ENCODE peak calls at places on chromosomes 2 and 18, in six cellular contexts. B, L, Z, G, R and S are unnamed samples.
A peak's percentile ranks its signal among the peaks of the same experiment; 100 is the strongest.

GRCh38 chr2:167318581-167318980 is 430.3 kb downstream of the XIRP2 start:
- DNase-seq in B (no peak), R (no peak), G (no peak), L (no peak), Z (no peak), S (no peak)

GRCh38 chr2:241895732-241896641 is 26.5 kb downstream of the RTP5 start:
- DNase-seq in L (peak; percentile 26), G (no peak), R (peak; percentile 50), Z (no peak), B (peak; percentile 28), S (no peak)

GRCh38 chr2:39065616-39066015 is 55.2 kb downstream of the SOS1 start:
- DNase-seq in R (no peak), G (no peak), L (no peak), Z (no peak), B (no peak), S (no peak)

GRCh38 chr2:150495993-150496627 is 8.6 kb upstream of the RND3 start:
- DNase-seq in R (no peak), G (no peak), B (no peak), L (peak; percentile 98), Z (no peak), S (no peak)

GRCh38 chr18:22314406-22314805 is 103.3 kb downstream of the CTAGE1 start:
- DNase-seq in G (no peak), R (no peak), B (no peak), Z (no peak), L (peak; percentile 97), S (no peak)

GRCh38 chr2:74562126-74562775 is 7.7 kb downstream of the DOK1 start:
- DNase-seq in R (no peak), Z (no peak), G (no peak), L (no peak), B (no peak), S (no peak)

GRCh38 chr2:99822487-99823218 is 319.7 kb downstream of the AFF3 start:
- DNase-seq in R (no peak), B (no peak), L (peak; percentile 63), G (no peak), Z (no peak), S (no peak)

GRCh38 chr2:219571311-219572236 is at the start of gene OBSL1:
- DNase-seq in B (no peak), G (no peak), R (peak; percentile 88), Z (no peak), L (peak; percentile 81), S (no peak)

GRCh38 chr18:3151379-3152264 is 68.1 kb downstream of the MYOM1 start:
- DNase-seq in R (no peak), G (no peak), L (peak; percentile 20), Z (no peak), B (peak; percentile 19), S (no peak)

GRCh38 chr2:112640467-112640799 is 5.3 kb upstream of the SLC20A1 start:
- DNase-seq in R (no peak), L (no peak), B (no peak), G (no peak), Z (no peak), S (no peak)

GRCh38 chr18:3799515-3799914 is 349.5 kb downstream of the TGIF1 start:
- DNase-seq in L (peak; percentile 25), B (no peak), G (no peak), R (no peak), Z (no peak), S (no peak)

GRCh38 chr2:136129601-136130000 is 11.7 kb upstream of the CXCR4 start:
- DNase-seq in Z (no peak), L (no peak), R (no peak), B (peak; percentile 86), G (peak; percentile 40), S (no peak)

GRCh38 chr2:140658766-140659165 is 1472.0 kb downstream of the LRP1B start:
- DNase-seq in Z (no peak), L (peak; percentile 6), G (no peak), B (no peak), R (no peak), S (no peak)

GRCh38 chr18:54671291-54671881 is 80.3 kb downstream of the DYNAP start:
- DNase-seq in Z (peak; percentile 24), B (no peak), L (peak; percentile 33), R (no peak), G (no peak), S (no peak)

GRCh38 chr2:20624156-20624883 is 26.6 kb downstream of the HS1BP3 start:
- DNase-seq in L (no peak), R (no peak), G (no peak), Z (no peak), B (no peak), S (no peak)

GRCh38 chr2:160157861-160158813 is 41.9 kb downstream of the ITGB6 start:
- DNase-seq in Z (no peak), R (no peak), L (peak; percentile 72), G (no peak), B (no peak), S (no peak)

GRCh38 chr18:35352778-35353177 is 8.6 kb upstream of the ZNF24 start:
- DNase-seq in R (no peak), L (no peak), G (no peak), B (no peak), Z (no peak), S (no peak)

GRCh38 chr2:121608967-121609366 is 40.3 kb downstream of the CLASP1 start:
- DNase-seq in G (no peak), Z (no peak), L (no peak), R (no peak), B (no peak), S (no peak)

GRCh38 chr2:131045286-131045924 is 47.9 kb downstream of the FAM168B start:
- DNase-seq in B (no peak), L (no peak), Z (no peak), R (no peak), G (no peak), S (no peak)

GRCh38 chr2:99156901-99157300 is 2.1 kb downstream of the LIPT1 start:
- DNase-seq in L (no peak), G (no peak), Z (no peak), R (no peak), B (no peak), S (no peak)

GRCh38 chr2:17083902-17084301 is 418.3 kb upstream of the CYRIA start:
- DNase-seq in Z (no peak), R (no peak), B (no peak), G (no peak), L (peak; percentile 88), S (no peak)

GRCh38 chr2:224523626-224524577 is 61.3 kb downstream of the CUL3 start:
- DNase-seq in Z (no peak), R (no peak), B (peak; percentile 45), L (peak; percentile 49), G (no peak), S (no peak)

GRCh38 chr2:191165190-191165643 is 14.4 kb upstream of the STAT4 start:
- DNase-seq in Z (peak; percentile 36), G (no peak), L (peak; percentile 45), B (peak; percentile 42), R (no peak), S (no peak)

GRCh38 chr18:12492907-12493306 is 85.2 kb downstream of the PRELID3A start:
- DNase-seq in L (no peak), R (no peak), G (no peak), Z (no peak), B (no peak), S (no peak)
- H3K9me3 ChIP-seq in L (no peaks in the 10 kb centered on the region), R (no peaks in the 10 kb centered on the region), G (no peaks in the 10 kb centered on the region), Z (no peaks in the 10 kb centered on the region), B (no peaks in the 10 kb centered on the region), S (no peaks in the 10 kb centered on the region)

GRCh38 chr2:109438146-109438545 is 175.6 kb downstream of the SEPTIN10 start:
- DNase-seq in R (no peak), G (no peak), Z (no peak), B (no peak), L (no peak), S (no peak)

GRCh38 chr2:109438773-109439191 is 175.0 kb downstream of the SEPTIN10 start:
- DNase-seq in R (no peak), G (no peak), B (no peak), Z (no peak), L (peak; percentile 82), S (no peak)

GRCh38 chr2:109440507-109441156 is 173.1 kb downstream of the SEPTIN10 start:
- DNase-seq in G (no peak), B (no peak), L (peak; percentile 51), Z (no peak), R (no peak), S (no peak)

GRCh38 chr2:109439315-109439714 is 174.5 kb downstream of the SEPTIN10 start:
- DNase-seq in B (no peak), Z (no peak), R (no peak), L (no peak), G (no peak), S (no peak)

GRCh38 chr2:109439897-109440506 is 173.8 kb downstream of the SEPTIN10 start:
- DNase-seq in B (no peak), R (no peak), G (no peak), Z (no peak), L (no peak), S (no peak)
- H3K9me3 ChIP-seq in B (no peaks in the 10 kb centered on the region), R (peaks cover 11% of the 10 kb centered on the region), G (no peaks in the 10 kb centered on the region), Z (peaks cover 4% of the 10 kb centered on the region), L (no peaks in the 10 kb centered on the region), S (peaks cover 3% of the 10 kb centered on the region)

GRCh38 chr18:76131738-76132137 is 363.3 kb downstream of the ZNF516 start:
- DNase-seq in L (peak; percentile 50), G (no peak), R (no peak), B (no peak), Z (no peak), S (no peak)

GRCh38 chr18:76139844-76140243 is 355.2 kb downstream of the ZNF516 start:
- DNase-seq in Z (no peak), R (no peak), G (no peak), L (no peak), B (no peak), S (no peak)

GRCh38 chr18:76130845-76131244 is 364.2 kb downstream of the ZNF516 start:
- DNase-seq in L (no peak), Z (no peak), B (no peak), R (no peak), G (no peak), S (no peak)

GRCh38 chr18:76134631-76135030 is 360.4 kb downstream of the ZNF516 start:
- DNase-seq in B (no peak), Z (no peak), R (no peak), L (no peak), G (no peak), S (no peak)

DNA sequence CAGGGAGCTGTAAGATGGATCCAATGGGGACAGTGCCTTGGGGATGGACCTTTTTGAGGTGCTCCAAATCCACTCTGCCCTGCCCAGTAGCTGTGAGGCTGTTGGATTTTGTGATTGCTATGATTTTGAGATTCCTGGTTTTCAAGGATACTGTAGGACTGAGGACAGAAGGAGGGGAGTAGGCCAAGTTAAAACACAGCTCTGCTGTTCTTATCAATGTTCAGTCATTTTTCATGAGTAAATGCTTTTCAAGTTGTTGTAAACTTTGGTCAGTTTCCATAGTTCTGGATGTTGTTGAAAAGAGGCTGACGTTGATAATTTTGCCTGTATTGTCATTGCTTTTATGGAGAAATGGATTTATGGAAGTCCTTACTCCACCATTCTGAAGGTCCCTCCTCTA is 361.2 kb downstream of the ZNF516 start:
- DNase-seq in L (no peak), B (no peak), R (no peak), Z (no peak), G (no peak), S (no peak)
- H3K9me3 ChIP-seq in L (no peaks in the 10 kb centered on the region), B (no peaks in the 10 kb centered on the region), R (no peaks in the 10 kb centered on the region), Z (no peaks in the 10 kb centered on the region), G (no peaks in the 10 kb centered on the region), S (no peaks in the 10 kb centered on the region)

GRCh38 chr2:63104482-63104881 is 53.9 kb downstream of the OTX1 start:
- DNase-seq in B (no peak), Z (no peak), R (no peak), G (no peak), L (no peak), S (no peak)

GRCh38 chr2:63099032-63099431 is 48.4 kb downstream of the OTX1 start:
- DNase-seq in Z (no peak), G (no peak), B (no peak), R (no peak), L (no peak), S (no peak)

GRCh38 chr2:63101954-63102353 is 51.3 kb downstream of the OTX1 start:
- DNase-seq in G (no peak), Z (no peak), B (no peak), R (no peak), L (no peak), S (no peak)
- H3K9me3 ChIP-seq in G (no peaks in the 10 kb centered on the region), Z (no peaks in the 10 kb centered on the region), B (no peaks in the 10 kb centered on the region), R (no peaks in the 10 kb centered on the region), L (no peaks in the 10 kb centered on the region), S (peaks cover 5% of the 10 kb centered on the region)